ENCODE peak calls at places on chromosomes 11 and 22, in four cellular contexts. R is fibroblast of the conjunctiva; Y is stimulated activated CD4-positive, alpha-beta T cell treated with anti-CD3 and anti-CD28 coated beads, TNF-alpha, amount 100 ng/mL, for 24 hours; G is ovary. U is an unnamed sample.

GRCh38 chr11:110174645-110175310 is 81.6 kb downstream of the ZC3H12C start:
- DNase-seq in Y (no peak), G (no peak), R (no peak), U (no peak)

GRCh38 chr22:48423481-48423901 is 1404.2 kb downstream of the BRD1 start:
- DNase-seq in G (no peak), R (no peak), Y (no peak), U (no peak)

GRCh38 chr11:19368726-19369364 is 128.1 kb upstream of the E2F8 start:
- DNase-seq in G (no peak), R (peak; percentile 70), Y (no peak), U (no peak)

GRCh38 chr11:65576867-65577755 is 1.3 kb downstream of the EHBP1L1 start:
- DNase-seq in Y (no peak), R (no peak), G (peak; percentile 54), U (peak; percentile 80)

GRCh38 chr22:36383110-36383581 is 4.6 kb downstream of the MYH9 start:
- DNase-seq in Y (no peak), R (no peak), G (no peak), U (no peak)

GRCh38 chr11:5737091-5737490 is 843 bp downstream of the OR56B1 start:
- DNase-seq in Y (no peak), R (no peak), G (no peak), U (no peak)

GRCh38 chr11:41306435-41306834 is 153.0 kb downstream of the LRRC4C start:
- DNase-seq in G (no peak), R (no peak), Y (no peak), U (no peak)

GRCh38 chr22:39316440-39317083 is 2.9 kb downstream of the RPL3 start:
- DNase-seq in G (peak; percentile 79), R (peak; percentile 92), Y (peak; percentile 57), U (peak; percentile 84)

GRCh38 chr22:35072939-35073338 is 7.0 kb downstream of the ISX start:
- DNase-seq in Y (no peak), G (no peak), R (no peak), U (no peak)

GRCh38 chr22:39773976-39774539 is 119.5 kb downstream of the ENTHD1 start:
- DNase-seq in G (no peak), Y (no peak), R (no peak), U (no peak)

GRCh38 chr22:50621948-50622722 is 5.8 kb downstream of the ARSA start:
- DNase-seq in G (no peak), R (no peak), Y (no peak), U (no peak)

U was measured in tibial artery.